ENCODE peak calls at places on chromosomes 4 and X, in five cellular contexts. One of them, this sample, is unnamed.

GRCh38 chrX:153632612-153632980 is 14.4 kb upstream of the DUSP9 start:
- DNase-seq in HFF-Myc: no peak
- DNase-seq in hepatocyte: no peak
- DNase-seq in uterus: no peak
- DNase-seq in sigmoid colon: no peak
- DNase-seq in this sample: no peak

GRCh38 chrX:46978341-46979291 is 66.4 kb downstream of the JADE3 start:
- DNase-seq in hepatocyte: peak
- DNase-seq in sigmoid colon: peak
- DNase-seq in uterus: peak
- DNase-seq in HFF-Myc: peak
- DNase-seq in this sample: peak

GRCh38 chr4:152308925-152309324 is 227.0 kb downstream of the FBXW7 start:
- DNase-seq in hepatocyte: no peak
- DNase-seq in sigmoid colon: no peak
- DNase-seq in HFF-Myc: peak
- DNase-seq in uterus: no peak
- DNase-seq in this sample: no peak

GRCh38 chr4:89708903-89709361 is 128.0 kb downstream of the SNCA start:
- DNase-seq in uterus: no peak
- DNase-seq in HFF-Myc: no peak
- DNase-seq in sigmoid colon: no peak
- DNase-seq in hepatocyte: peak
- DNase-seq in this sample: peak

GRCh38 chr4:140862182-140862442 is 105.9 kb upstream of the TBC1D9 start:
- DNase-seq in HFF-Myc: no peak
- DNase-seq in hepatocyte: no peak
- DNase-seq in uterus: no peak
- DNase-seq in sigmoid colon: no peak
- DNase-seq in this sample: no peak

GRCh38 chr4:150232029-150232428 is 153.8 kb downstream of the DCLK2 start:
- DNase-seq in uterus: no peak
- DNase-seq in sigmoid colon: no peak
- DNase-seq in HFF-Myc: no peak
- DNase-seq in hepatocyte: no peak
- DNase-seq in this sample: no peak

GRCh38 chr4:131093303-131093702 is 1997.4 kb downstream of the C4orf33 start:
- DNase-seq in uterus: no peak
- DNase-seq in HFF-Myc: no peak
- DNase-seq in hepatocyte: no peak
- DNase-seq in sigmoid colon: no peak
- DNase-seq in this sample: no peak

GRCh38 chrX:133953785-133954355 is 31.5 kb downstream of the GPC3 start:
- DNase-seq in hepatocyte: no peak
- DNase-seq in uterus: no peak
- DNase-seq in sigmoid colon: no peak
- DNase-seq in HFF-Myc: no peak
- DNase-seq in this sample: no peak

GRCh38 chr4:10554694-10555093 is 97.5 kb upstream of the ZNF518B start:
- DNase-seq in hepatocyte: peak
- DNase-seq in sigmoid colon: no peak
- DNase-seq in uterus: peak
- DNase-seq in HFF-Myc: peak
- DNase-seq in this sample: peak

GRCh38 chrX:47796433-47796906 is 40.2 kb upstream of the ZNF81 start:
- DNase-seq in sigmoid colon: no peak
- DNase-seq in HFF-Myc: no peak
- DNase-seq in uterus: no peak
- DNase-seq in hepatocyte: no peak
- DNase-seq in this sample: no peak

GRCh38 chr4:81214518-81215218 is 354 bp downstream of the PRKG2 start:
- DNase-seq in sigmoid colon: no peak
- DNase-seq in hepatocyte: peak
- DNase-seq in uterus: no peak
- DNase-seq in HFF-Myc: no peak
- DNase-seq in this sample: peak

GRCh38 chr4:85740431-85740861 is 265.5 kb downstream of the ARHGAP24 start:
- DNase-seq in hepatocyte: no peak
- DNase-seq in HFF-Myc: no peak
- DNase-seq in sigmoid colon: no peak
- DNase-seq in uterus: no peak
- DNase-seq in this sample: no peak

GRCh38 chrX:66049056-66049455 is 9.2 kb upstream of the VSIG4 start:
- DNase-seq in uterus: no peak
- DNase-seq in sigmoid colon: no peak
- DNase-seq in hepatocyte: no peak
- DNase-seq in HFF-Myc: no peak
- DNase-seq in this sample: no peak

GRCh38 chrX:130746709-130747347 is 156.2 kb downstream of the ENOX2 start:
- DNase-seq in hepatocyte: no peak
- DNase-seq in HFF-Myc: no peak
- DNase-seq in sigmoid colon: no peak
- DNase-seq in uterus: no peak
- DNase-seq in this sample: peak

GRCh38 chr4:134544303-134544761 is 342.7 kb upstream of the PABPC4L start:
- DNase-seq in HFF-Myc: peak
- DNase-seq in uterus: no peak
- DNase-seq in sigmoid colon: peak
- DNase-seq in hepatocyte: peak
- DNase-seq in this sample: peak

GRCh38 chr4:137635108-137635507 is 102.8 kb upstream of the PCDH18 start:
- DNase-seq in hepatocyte: no peak
- DNase-seq in uterus: no peak
- DNase-seq in HFF-Myc: no peak
- DNase-seq in sigmoid colon: no peak
- DNase-seq in this sample: peak

GRCh38 chr4:133865606-133866327 is 335.8 kb downstream of the PABPC4L start:
- DNase-seq in hepatocyte: peak
- DNase-seq in sigmoid colon: no peak
- DNase-seq in uterus: no peak
- DNase-seq in HFF-Myc: peak
- DNase-seq in this sample: peak

GRCh38 chrX:133045986-133046385 is 50.9 kb downstream of the USP26 start:
- DNase-seq in uterus: no peak
- DNase-seq in sigmoid colon: no peak
- DNase-seq in HFF-Myc: no peak
- DNase-seq in hepatocyte: peak
- DNase-seq in this sample: no peak

GRCh38 chr4:1419708-1420107 is 13.5 kb upstream of the NKX1-1 start:
- DNase-seq in uterus: no peak
- DNase-seq in HFF-Myc: no peak
- DNase-seq in sigmoid colon: peak
- DNase-seq in hepatocyte: no peak
- DNase-seq in this sample: no peak

GRCh38 chr4:129218897-129219296 is 122.9 kb downstream of the C4orf33 start:
- DNase-seq in hepatocyte: no peak
- DNase-seq in uterus: no peak
- DNase-seq in HFF-Myc: no peak
- DNase-seq in sigmoid colon: no peak
- DNase-seq in this sample: no peak

GRCh38 chrX:24245201-24245600 is 68.7 kb downstream of the SUPT20HL2 start:
- DNase-seq in hepatocyte: peak
- DNase-seq in sigmoid colon: no peak
- DNase-seq in HFF-Myc: no peak
- DNase-seq in uterus: no peak
- DNase-seq in this sample: peak

GRCh38 chr4:78560296-78560963 is 8.9 kb downstream of the ANXA3 start:
- DNase-seq in uterus: no peak
- DNase-seq in HFF-Myc: no peak
- DNase-seq in hepatocyte: peak
- DNase-seq in sigmoid colon: no peak
- DNase-seq in this sample: no peak

GRCh38 chrX:50691820-50692219 is 122.2 kb downstream of the SHROOM4 start:
- DNase-seq in HFF-Myc: peak
- DNase-seq in uterus: no peak
- DNase-seq in hepatocyte: peak
- DNase-seq in sigmoid colon: no peak
- DNase-seq in this sample: peak

GRCh38 chr4:24044610-24045589 is 155.1 kb upstream of the PPARGC1A start:
- DNase-seq in hepatocyte: no peak
- DNase-seq in HFF-Myc: no peak
- DNase-seq in sigmoid colon: no peak
- DNase-seq in uterus: no peak
- DNase-seq in this sample: no peak

GRCh38 chrX:131633285-131633917 is 89.5 kb downstream of the OR13H1 start:
- DNase-seq in uterus: peak
- DNase-seq in HFF-Myc: peak
- DNase-seq in sigmoid colon: peak
- DNase-seq in hepatocyte: peak
- DNase-seq in this sample: peak

GRCh38 chr4:165879581-165879980 is 6.5 kb downstream of the TLL1 start:
- DNase-seq in hepatocyte: no peak
- DNase-seq in sigmoid colon: no peak
- DNase-seq in HFF-Myc: no peak
- DNase-seq in uterus: no peak
- DNase-seq in this sample: peak

GRCh38 chrX:112819013-112819635 is 21.5 kb downstream of the AMOT start:
- DNase-seq in HFF-Myc: no peak
- DNase-seq in hepatocyte: peak
- DNase-seq in uterus: no peak
- DNase-seq in sigmoid colon: no peak
- DNase-seq in this sample: no peak

GRCh38 chrX:46573896-46574336 is 351 bp downstream of the CHST7 start:
- DNase-seq in sigmoid colon: peak
- DNase-seq in uterus: peak
- DNase-seq in hepatocyte: peak
- DNase-seq in HFF-Myc: no peak
- DNase-seq in this sample: peak

GRCh38 chr4:38842998-38843397 is 13.6 kb downstream of the TLR6 start:
- DNase-seq in sigmoid colon: no peak
- DNase-seq in uterus: no peak
- DNase-seq in HFF-Myc: no peak
- DNase-seq in hepatocyte: no peak
- DNase-seq in this sample: no peak

GRCh38 chrX:110987292-110987691 is 108.7 kb upstream of the PAK3 start:
- DNase-seq in hepatocyte: no peak
- DNase-seq in uterus: no peak
- DNase-seq in sigmoid colon: no peak
- DNase-seq in HFF-Myc: no peak
- DNase-seq in this sample: peak
- TF ChIP-seq CTCF in hepatocyte: no peak
- TF ChIP-seq CTCF in uterus: no peak
- TF ChIP-seq CTCF in sigmoid colon: no peak
- TF ChIP-seq CTCF in HFF-Myc: no peak
- TF ChIP-seq CTCF in this sample: peak

DNA sequence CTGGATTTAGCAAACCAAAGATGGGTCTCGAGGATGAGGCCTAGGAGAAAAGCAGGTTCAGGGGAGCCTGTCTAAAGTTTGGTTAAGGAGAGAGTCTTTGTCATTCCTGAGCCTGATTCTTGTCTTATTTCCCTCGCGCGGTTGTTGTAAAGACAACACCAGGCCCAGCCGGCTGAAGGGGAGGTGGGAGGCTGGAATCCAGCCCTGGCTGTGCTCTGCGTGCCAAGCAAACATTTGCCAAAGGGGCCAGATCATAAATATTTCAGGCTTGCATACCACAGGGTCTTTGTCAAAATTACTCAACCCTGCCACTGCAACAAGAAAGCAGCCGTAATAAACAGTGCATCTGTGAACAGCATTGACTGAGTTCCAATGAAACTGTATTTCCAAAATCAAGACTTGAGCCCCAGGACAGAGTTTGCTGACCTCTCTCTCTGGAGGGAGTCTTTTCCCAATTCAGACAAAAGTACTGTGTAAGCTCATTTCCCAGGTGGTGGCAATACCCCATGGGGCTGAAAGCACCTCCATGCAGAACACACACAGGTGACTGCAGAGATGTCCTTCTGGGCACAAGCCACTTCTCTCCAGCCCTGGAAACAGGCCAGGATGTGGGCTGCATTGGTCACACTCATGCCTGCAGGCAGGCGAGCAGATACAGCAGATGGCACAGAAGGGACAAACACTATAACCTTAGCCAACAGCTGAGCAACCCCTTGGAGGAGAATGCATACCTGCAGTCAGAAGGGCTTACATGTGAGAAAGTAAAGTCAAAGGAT is 320.3 kb downstream of the STK32B start:
- DNase-seq in sigmoid colon: no peak
- DNase-seq in uterus: no peak
- DNase-seq in hepatocyte: no peak
- DNase-seq in HFF-Myc: no peak
- DNase-seq in this sample: no peak
- TF ChIP-seq CTCF in sigmoid colon: no peak
- TF ChIP-seq CTCF in uterus: no peak
- TF ChIP-seq CTCF in hepatocyte: no peak
- TF ChIP-seq CTCF in HFF-Myc: no peak
- TF ChIP-seq CTCF in this sample: no peak

DNA sequence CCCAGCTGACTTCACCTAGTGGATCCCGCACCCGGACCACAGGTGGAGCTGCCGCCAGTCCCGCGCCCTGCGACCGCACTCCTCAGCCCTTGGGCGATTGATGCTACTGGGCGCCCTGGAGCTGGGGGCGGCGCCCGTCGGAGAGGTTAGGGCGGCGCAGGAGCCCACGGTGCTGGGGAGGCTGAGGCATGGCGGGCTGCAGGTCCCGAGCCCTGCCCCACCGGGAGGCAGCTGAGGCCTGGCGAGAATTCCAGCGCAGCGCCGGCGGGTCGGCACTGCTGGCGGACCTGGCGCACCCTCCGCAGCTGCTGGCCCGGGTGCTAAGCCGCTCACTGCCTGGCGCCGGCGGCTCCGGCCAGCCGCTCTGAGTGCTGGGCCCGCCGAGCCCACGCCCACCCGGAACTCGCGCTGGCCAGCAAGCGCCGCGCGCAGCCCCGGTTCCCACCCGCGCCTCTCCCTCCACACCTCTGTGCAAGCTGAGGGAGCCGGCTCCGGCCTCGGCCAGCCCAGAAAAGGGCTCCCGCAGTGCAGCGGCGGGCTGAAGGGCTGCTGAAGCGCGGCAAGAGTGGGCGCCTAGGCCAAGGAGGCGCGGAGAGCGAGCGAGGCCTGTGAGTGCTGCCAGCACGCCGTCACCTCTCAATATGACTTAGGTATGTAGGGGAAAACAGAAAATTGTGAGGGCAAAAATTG is 1256.6 kb downstream of the STIM2 start:
- DNase-seq in hepatocyte: peak
- DNase-seq in HFF-Myc: no peak
- DNase-seq in uterus: no peak
- DNase-seq in sigmoid colon: no peak
- DNase-seq in this sample: no peak
- TF ChIP-seq CTCF in hepatocyte: no peak
- TF ChIP-seq CTCF in HFF-Myc: no peak
- TF ChIP-seq CTCF in uterus: no peak
- TF ChIP-seq CTCF in sigmoid colon: no peak
- TF ChIP-seq CTCF in this sample: no peak

GRCh38 chr4:6263541-6264540 is 5.8 kb upstream of the WFS1 start:
- DNase-seq in uterus: no peak
- DNase-seq in HFF-Myc: no peak
- DNase-seq in sigmoid colon: no peak
- DNase-seq in hepatocyte: peak
- DNase-seq in this sample: peak
- TF ChIP-seq CTCF in uterus: peak
- TF ChIP-seq CTCF in HFF-Myc: peak
- TF ChIP-seq CTCF in sigmoid colon: no peak
- TF ChIP-seq CTCF in hepatocyte: peak
- TF ChIP-seq CTCF in this sample: peak

GRCh38 chr4:110586137-110586850 is 36.6 kb downstream of the PITX2 start:
- DNase-seq in hepatocyte: peak
- DNase-seq in HFF-Myc: peak
- DNase-seq in sigmoid colon: no peak
- DNase-seq in uterus: no peak
- DNase-seq in this sample: peak
- TF ChIP-seq CTCF in hepatocyte: peak
- TF ChIP-seq CTCF in HFF-Myc: peak
- TF ChIP-seq CTCF in sigmoid colon: no peak
- TF ChIP-seq CTCF in uterus: peak
- TF ChIP-seq CTCF in this sample: peak

GRCh38 chr4:169774466-169775445 is 17.0 kb upstream of the HPF1 start:
- DNase-seq in HFF-Myc: no peak
- DNase-seq in uterus: no peak
- DNase-seq in hepatocyte: peak
- DNase-seq in sigmoid colon: no peak
- DNase-seq in this sample: peak
- TF ChIP-seq CTCF in HFF-Myc: peak
- TF ChIP-seq CTCF in uterus: no peak
- TF ChIP-seq CTCF in hepatocyte: peak
- TF ChIP-seq CTCF in sigmoid colon: no peak
- TF ChIP-seq CTCF in this sample: peak